ENCODE peak calls at places on chromosomes 5 and 9, in eight cellular contexts. One of them, this sample, is unnamed.

GRCh38 chr5:56279979-56280378 is 46.8 kb upstream of the ANKRD55 start:
- DNase-seq in RPMI7951: peak
- DNase-seq in T-helper 9 cell: no peak
- DNase-seq in left kidney: no peak
- DNase-seq in LHCN-M2: peak
- DNase-seq in HTR-8/SVneo: peak
- DNase-seq in uterus: no peak
- DNase-seq in NCI-H2029: no peak
- DNase-seq in this sample: no peak

GRCh38 chr9:35335164-35335563 is 154.7 kb upstream of the RUSC2 start:
- DNase-seq in RPMI7951: no peak
- DNase-seq in T-helper 9 cell: no peak
- DNase-seq in left kidney: no peak
- DNase-seq in LHCN-M2: peak
- DNase-seq in HTR-8/SVneo: no peak
- DNase-seq in uterus: no peak
- DNase-seq in NCI-H2029: no peak
- DNase-seq in this sample: no peak

GRCh38 chr5:7331083-7331482 is 64.9 kb upstream of the ADCY2 start:
- DNase-seq in RPMI7951: no peak
- DNase-seq in T-helper 9 cell: no peak
- DNase-seq in left kidney: no peak
- DNase-seq in LHCN-M2: no peak
- DNase-seq in HTR-8/SVneo: no peak
- DNase-seq in uterus: no peak
- DNase-seq in NCI-H2029: no peak
- DNase-seq in this sample: no peak

GRCh38 chr5:135488727-135489465 is 36.7 kb upstream of the TIFAB start:
- DNase-seq in RPMI7951: peak
- DNase-seq in T-helper 9 cell: no peak
- DNase-seq in left kidney: peak
- DNase-seq in LHCN-M2: peak
- DNase-seq in HTR-8/SVneo: peak
- DNase-seq in uterus: no peak
- DNase-seq in NCI-H2029: peak
- DNase-seq in this sample: peak

GRCh38 chr9:27184556-27185351 is 75.7 kb downstream of the TEK start:
- DNase-seq in RPMI7951: no peak
- DNase-seq in T-helper 9 cell: no peak
- DNase-seq in left kidney: no peak
- DNase-seq in LHCN-M2: no peak
- DNase-seq in HTR-8/SVneo: no peak
- DNase-seq in uterus: no peak
- DNase-seq in NCI-H2029: peak
- DNase-seq in this sample: no peak

GRCh38 chr9:130766031-130766903 is 68.8 kb upstream of the ABL1 start:
- DNase-seq in RPMI7951: peak
- DNase-seq in T-helper 9 cell: no peak
- DNase-seq in left kidney: peak
- DNase-seq in LHCN-M2: no peak
- DNase-seq in HTR-8/SVneo: no peak
- DNase-seq in uterus: no peak
- DNase-seq in NCI-H2029: no peak
- DNase-seq in this sample: no peak

GRCh38 chr9:22005083-22005699 is 3.9 kb downstream of the CDKN2B start:
- DNase-seq in RPMI7951: no peak
- DNase-seq in T-helper 9 cell: no peak
- DNase-seq in left kidney: peak
- DNase-seq in LHCN-M2: no peak
- DNase-seq in HTR-8/SVneo: no peak
- DNase-seq in uterus: no peak
- DNase-seq in NCI-H2029: no peak
- DNase-seq in this sample: no peak

GRCh38 chr5:139251695-139252288 is 41.7 kb upstream of the MATR3 start:
- DNase-seq in RPMI7951: no peak
- DNase-seq in T-helper 9 cell: no peak
- DNase-seq in left kidney: no peak
- DNase-seq in LHCN-M2: no peak
- DNase-seq in HTR-8/SVneo: no peak
- DNase-seq in uterus: no peak
- DNase-seq in NCI-H2029: no peak
- DNase-seq in this sample: no peak

GRCh38 chr5:24750356-24750755 is 105.6 kb upstream of the CDH10 start:
- DNase-seq in RPMI7951: no peak
- DNase-seq in T-helper 9 cell: no peak
- DNase-seq in left kidney: no peak
- DNase-seq in LHCN-M2: no peak
- DNase-seq in HTR-8/SVneo: no peak
- DNase-seq in uterus: no peak
- DNase-seq in NCI-H2029: no peak
- DNase-seq in this sample: no peak

GRCh38 chr9:83154821-83155220 is 91.9 kb upstream of the RASEF start:
- DNase-seq in RPMI7951: no peak
- DNase-seq in T-helper 9 cell: no peak
- DNase-seq in left kidney: no peak
- DNase-seq in LHCN-M2: peak
- DNase-seq in HTR-8/SVneo: no peak
- DNase-seq in uterus: no peak
- DNase-seq in NCI-H2029: no peak
- DNase-seq in this sample: no peak

GRCh38 chr5:74166064-74166463 is 474.5 kb downstream of the ENC1 start:
- DNase-seq in RPMI7951: no peak
- DNase-seq in T-helper 9 cell: no peak
- DNase-seq in left kidney: no peak
- DNase-seq in LHCN-M2: no peak
- DNase-seq in HTR-8/SVneo: no peak
- DNase-seq in uterus: no peak
- DNase-seq in NCI-H2029: no peak
- DNase-seq in this sample: no peak

GRCh38 chr5:15785636-15786035 is 285.7 kb downstream of the FBXL7 start:
- DNase-seq in RPMI7951: no peak
- DNase-seq in T-helper 9 cell: no peak
- DNase-seq in left kidney: no peak
- DNase-seq in LHCN-M2: no peak
- DNase-seq in HTR-8/SVneo: no peak
- DNase-seq in uterus: no peak
- DNase-seq in NCI-H2029: no peak
- DNase-seq in this sample: no peak

GRCh38 chr9:120723547-120723946 is 9.3 kb upstream of the MEGF9 start:
- DNase-seq in RPMI7951: no peak
- DNase-seq in T-helper 9 cell: no peak
- DNase-seq in left kidney: no peak
- DNase-seq in LHCN-M2: peak
- DNase-seq in HTR-8/SVneo: no peak
- DNase-seq in uterus: no peak
- DNase-seq in NCI-H2029: no peak
- DNase-seq in this sample: no peak

GRCh38 chr5:151612689-151613427 is 21.7 kb upstream of the FAT2 start:
- DNase-seq in RPMI7951: no peak
- DNase-seq in T-helper 9 cell: peak
- DNase-seq in left kidney: peak
- DNase-seq in LHCN-M2: peak
- DNase-seq in HTR-8/SVneo: no peak
- DNase-seq in uterus: no peak
- DNase-seq in NCI-H2029: no peak
- DNase-seq in this sample: no peak

GRCh38 chr9:129172816-129173215 is 5.2 kb downstream of the IER5L start:
- DNase-seq in RPMI7951: no peak
- DNase-seq in T-helper 9 cell: no peak
- DNase-seq in left kidney: no peak
- DNase-seq in LHCN-M2: no peak
- DNase-seq in HTR-8/SVneo: no peak
- DNase-seq in uterus: peak
- DNase-seq in NCI-H2029: no peak
- DNase-seq in this sample: no peak

GRCh38 chr9:127707766-127708165 is 978 bp downstream of the CFAP157 start:
- DNase-seq in RPMI7951: no peak
- DNase-seq in T-helper 9 cell: peak
- DNase-seq in left kidney: no peak
- DNase-seq in LHCN-M2: no peak
- DNase-seq in HTR-8/SVneo: no peak
- DNase-seq in uterus: no peak
- DNase-seq in NCI-H2029: no peak
- DNase-seq in this sample: no peak

GRCh38 chr9:127159949-127160610 is 37.6 kb upstream of the ANGPTL2 start:
- DNase-seq in RPMI7951: no peak
- DNase-seq in T-helper 9 cell: no peak
- DNase-seq in left kidney: no peak
- DNase-seq in LHCN-M2: no peak
- DNase-seq in HTR-8/SVneo: no peak
- DNase-seq in uterus: no peak
- DNase-seq in NCI-H2029: no peak
- DNase-seq in this sample: no peak